ENCODE peak calls at places on chromosomes 16 and 17, in four cellular contexts. V, H, X and A are unnamed samples.

GRCh38 chr17:70622382-70623260 is 453.3 kb downstream of the KCNJ2 start:
- DNase-seq in V (peak), X (no peak), H (peak), A (no peak)

GRCh38 chr16:70267516-70267915 is 15.8 kb upstream of the EXOSC6 start:
- DNase-seq in H (peak), V (peak), X (peak), A (no peak)

GRCh38 chr16:11614587-11615175 is 28.0 kb upstream of the LITAF start:
- DNase-seq in V (no peak), H (no peak), X (no peak), A (no peak)

GRCh38 chr16:19180741-19181140 is 12.7 kb downstream of the SYT17 start:
- DNase-seq in H (no peak), X (no peak), V (no peak), A (no peak)

GRCh38 chr17:40284085-40284713 is 3.5 kb upstream of the CDC6 start:
- DNase-seq in V (no peak), X (no peak), H (no peak), A (no peak)

GRCh38 chr17:77916771-77917481 is 41.6 kb upstream of the TNRC6C start:
- DNase-seq in H (no peak), V (no peak), X (no peak), A (no peak)

GRCh38 chr17:1989135-1989534 is 36.0 kb downstream of the RTN4RL1 start:
- DNase-seq in X (no peak), H (no peak), V (no peak), A (no peak)

GRCh38 chr17:71486171-71486740 is 634.6 kb upstream of the SOX9 start:
- DNase-seq in H (no peak), V (no peak), X (no peak), A (no peak)

GRCh38 chr16:396605-397004 is 394 bp upstream of the NME4 start:
- DNase-seq in V (peak), X (no peak), H (peak), A (no peak)

GRCh38 chr17:80948091-80948960 is 43.3 kb upstream of the CHMP6 start:
- DNase-seq in V (no peak), H (no peak), X (no peak), A (no peak)

GRCh38 chr17:30363715-30364202 is 15.0 kb upstream of the CPD start:
- DNase-seq in V (no peak), H (no peak), X (peak), A (peak)

GRCh38 chr17:55549140-55549539 is 37.9 kb upstream of the SMIM36 start:
- DNase-seq in V (no peak), H (peak), X (no peak), A (no peak)

GRCh38 chr17:31130286-31131224 is 35.8 kb downstream of the NF1 start:
- DNase-seq in V (peak), H (no peak), X (no peak), A (no peak)

GRCh38 chr17:65542595-65542994 is 18.9 kb downstream of the AXIN2 start:
- DNase-seq in V (no peak), H (no peak), X (no peak), A (no peak)

GRCh38 chr17:65539867-65540266 is 21.6 kb downstream of the AXIN2 start:
- DNase-seq in H (no peak), V (no peak), X (no peak), A (no peak)

GRCh38 chr17:65538679-65539529 is 22.5 kb downstream of the AXIN2 start:
- DNase-seq in X (no peak), H (no peak), V (no peak), A (no peak)

GRCh38 chr17:65542067-65542466 is 19.4 kb downstream of the AXIN2 start:
- DNase-seq in H (no peak), X (no peak), V (no peak), A (no peak)

DNA sequence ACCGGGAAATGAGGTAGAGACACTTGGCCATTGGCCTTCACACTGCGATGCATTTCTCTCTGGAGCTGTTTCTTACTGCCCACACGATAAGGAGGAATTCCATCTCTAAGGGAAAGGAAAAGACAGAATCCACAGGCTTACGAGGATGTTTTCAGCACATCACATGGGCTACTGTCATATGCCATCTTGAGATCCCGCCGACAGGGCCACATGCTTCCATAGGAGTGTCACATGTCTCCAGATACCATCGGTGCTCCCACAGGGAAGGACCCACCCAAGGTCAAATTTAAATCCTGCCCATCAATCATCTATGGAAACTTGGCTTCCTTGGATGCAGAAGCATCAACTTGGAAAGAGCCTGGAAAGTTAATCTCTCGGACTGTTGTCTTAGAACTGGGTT is 20.0 kb downstream of the AXIN2 start:
- DNase-seq in V (no peak), H (no peak), X (no peak), A (no peak)
- H3K27ac ChIP-seq in V (no peak), H (no peak), X (no peak), A (no peak)

DNA sequence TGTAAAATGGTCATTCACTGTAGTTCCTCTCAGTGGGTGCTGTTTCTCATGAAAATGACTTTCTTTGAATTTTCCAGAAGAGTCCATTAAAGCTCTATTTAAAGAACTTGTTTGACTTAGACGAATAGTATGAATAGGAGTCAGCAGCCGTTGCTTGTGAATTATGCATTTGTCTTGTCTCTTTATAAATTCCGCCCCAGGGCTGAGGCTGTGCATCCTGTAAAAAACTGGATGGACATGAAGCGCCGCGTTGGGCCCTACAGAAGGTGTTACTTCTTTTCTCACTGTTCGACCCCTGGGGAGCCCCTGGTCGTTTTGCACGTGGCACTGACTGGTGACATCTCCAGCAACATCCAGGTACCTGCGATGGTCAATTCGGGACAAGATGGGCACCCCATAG is 9.0 kb downstream of the MLYCD start:
- DNase-seq in X (no peak), V (no peak), H (no peak), A (no peak)
- H3K27ac ChIP-seq in X (no peak), V (no peak), H (no peak), A (no peak)

DNA sequence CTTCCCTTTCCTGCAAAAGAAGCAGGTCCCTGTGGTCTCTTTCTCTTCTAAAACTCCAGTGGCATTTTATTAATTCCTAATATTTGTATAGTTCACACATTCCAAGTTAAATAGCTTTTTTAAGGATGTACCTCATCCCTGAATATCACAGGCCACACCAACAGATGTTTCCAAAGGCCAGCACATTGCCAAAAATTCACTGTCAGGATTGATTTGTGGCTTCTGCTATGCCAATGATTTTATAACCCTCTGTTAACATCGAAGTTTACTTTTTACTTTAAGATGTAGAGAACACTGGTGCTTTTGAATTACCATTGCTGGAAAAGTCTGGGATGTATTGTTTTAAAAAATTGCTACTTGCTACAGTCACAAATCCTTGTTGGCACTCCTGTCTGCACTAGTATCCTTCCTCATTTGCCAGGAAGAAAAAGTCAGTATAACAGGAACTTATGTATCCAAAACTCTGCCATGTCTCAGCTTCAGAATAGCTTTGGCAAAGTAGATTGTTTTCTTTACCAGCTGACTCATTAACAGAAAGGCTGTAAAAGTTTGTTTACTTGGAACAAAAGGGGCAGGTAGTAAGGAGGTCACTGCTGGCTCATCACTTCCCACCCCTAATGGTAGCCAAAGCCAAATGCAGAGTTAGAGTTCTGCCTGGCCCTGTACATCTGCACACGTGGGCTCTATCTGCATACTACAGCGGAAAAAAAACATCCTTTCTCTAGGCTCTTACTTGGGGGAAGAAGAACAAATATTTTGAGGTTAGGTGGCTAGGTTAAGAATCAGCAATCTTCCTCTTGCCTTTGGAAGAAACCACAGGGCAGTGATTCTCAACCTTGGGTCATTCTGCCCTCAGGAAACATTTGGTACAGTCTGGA is 90.7 kb upstream of the BCAR1 start:
- DNase-seq in H (no peak), X (no peak), V (no peak), A (no peak)
- H3K27ac ChIP-seq in H (no peak), X (no peak), V (no peak), A (no peak)

GRCh38 chr16:67278773-67279295 is 498 bp upstream of the PLEKHG4 start:
- DNase-seq in X (peak), H (peak), V (peak), A (no peak)
- H3K27ac ChIP-seq in X (peak), H (peak), V (no peak), A (peak)